ENCODE peak calls at places on chromosomes 5 and 9, in four cellular contexts. W, A, H and J are unnamed samples.

GRCh38 chr9:125747765-125748510 is 765 bp downstream of the PBX3 start:
- DNase-seq in A (no peak), W (peak), H (peak), J (no peak)

GRCh38 chr5:64854855-64855254 is 86.1 kb downstream of the CWC27 start:
- DNase-seq in W (no peak), H (no peak), A (no peak), J (no peak)

GRCh38 chr5:76062502-76062901 is 20.7 kb upstream of the SV2C start:
- DNase-seq in H (peak), A (no peak), W (no peak), J (no peak)

GRCh38 chr5:113259034-113259433 is 175.8 kb downstream of the TSSK1B start:
- DNase-seq in W (no peak), A (no peak), H (no peak), J (no peak)

GRCh38 chr5:132772291-132773070 is 4.6 kb downstream of the SEPTIN8 start:
- DNase-seq in W (no peak), H (no peak), A (no peak), J (no peak)

GRCh38 chr5:73218552-73219171 is 45.7 kb downstream of the TMEM174 start:
- DNase-seq in H (no peak), W (no peak), A (peak), J (peak)

GRCh38 chr9:135501261-135502167 is 1.0 kb downstream of the MRPS2 start:
- DNase-seq in H (peak), A (no peak), W (no peak), J (peak)

GRCh38 chr9:4058931-4059330 is 240.9 kb downstream of the GLIS3 start:
- DNase-seq in H (no peak), W (no peak), A (no peak), J (no peak)

GRCh38 chr9:121652037-121652837 is 803 bp downstream of the DAB2IP start:
- DNase-seq in A (no peak), H (peak), W (no peak), J (no peak)

GRCh38 chr9:135517407-135517822 is 3.8 kb upstream of the LCN1 start:
- DNase-seq in H (no peak), A (no peak), W (no peak), J (no peak)

GRCh38 chr9:70987986-70988385 is 133.4 kb downstream of the TRPM3 start:
- DNase-seq in H (no peak), W (no peak), A (no peak), J (no peak)

GRCh38 chr5:65483474-65484346 is 2.0 kb upstream of the ADAMTS6 start:
- DNase-seq in A (peak), H (peak), W (no peak), J (peak)

GRCh38 chr5:113761594-113761993 is 248.1 kb downstream of the YTHDC2 start:
- DNase-seq in W (no peak), H (no peak), A (no peak), J (no peak)

GRCh38 chr5:962801-963200 is 45.8 kb upstream of the NKD2 start:
- DNase-seq in H (peak), A (no peak), W (no peak), J (no peak)

GRCh38 chr9:129736334-129736733 is 16.5 kb downstream of the PTGES start:
- DNase-seq in H (no peak), W (no peak), A (no peak), J (no peak)

GRCh38 chr9:82598254-82599039 is 464.5 kb downstream of the RASEF start:
- DNase-seq in W (no peak), H (peak), A (no peak), J (no peak)

GRCh38 chr5:124124711-124125229 is 612.8 kb downstream of the CSNK1G3 start:
- DNase-seq in A (no peak), W (no peak), H (no peak), J (no peak)

GRCh38 chr9:93087971-93088655 is 7.9 kb upstream of the CARD19 start:
- DNase-seq in W (no peak), A (no peak), H (peak), J (no peak)

GRCh38 chr9:103397868-103398600 is 402.9 kb downstream of the CYLC2 start:
- DNase-seq in H (peak), W (peak), A (peak), J (peak)

GRCh38 chr9:98234231-98234825 is 21.1 kb downstream of the TBC1D2 start:
- DNase-seq in A (no peak), W (no peak), H (no peak), J (no peak)

GRCh38 chr9:116501871-116502270 is 185.2 kb upstream of the TRIM32 start:
- DNase-seq in A (peak), H (no peak), W (no peak), J (peak)

GRCh38 chr9:111966851-111967250 is 70.2 kb downstream of the UGCG start:
- DNase-seq in A (peak), W (peak), H (no peak), J (no peak)

GRCh38 chr9:92977279-92977678 is 30.0 kb downstream of the FGD3 start:
- DNase-seq in H (no peak), A (no peak), W (no peak), J (no peak)

GRCh38 chr5:39730011-39730410 is 305.2 kb upstream of the DAB2 start:
- DNase-seq in H (no peak), A (no peak), W (no peak), J (no peak)

GRCh38 chr9:131539223-131539923 is 6.0 kb upstream of the PRRT1B start:
- DNase-seq in A (no peak), H (no peak), W (no peak), J (no peak)

GRCh38 chr9:123353984-123354591 is 1.9 kb upstream of the CRB2 start:
- DNase-seq in A (peak), H (peak), W (peak), J (peak)

GRCh38 chr5:89147026-89147425 is 264.0 kb upstream of the MEF2C start:
- DNase-seq in W (no peak), H (no peak), A (peak), J (peak)

GRCh38 chr5:84688566-84688965 is 303.9 kb upstream of the EDIL3 start:
- DNase-seq in W (no peak), H (no peak), A (peak), J (peak)